ENCODE peak calls at places on chromosomes 7 and 10, in seven cellular contexts. One of them, this sample, is unnamed.

GRCh38 chr7:32290015-32290414 is 200.2 kb downstream of the LSM5 start:
- DNase-seq in left cardiac atrium: peak
- DNase-seq in NCI-H1105: peak
- DNase-seq in NCI-H1092 treated with DMSO at 0.1 percent for 48 hours: peak
- DNase-seq in GM23248: no peak
- DNase-seq in HFFc6: no peak
- DNase-seq in adipocyte: no peak
- DNase-seq in this sample: peak

GRCh38 chr7:25369794-25370193 is 141.5 kb upstream of the NPVF start:
- DNase-seq in adipocyte: no peak
- DNase-seq in HFFc6: no peak
- DNase-seq in GM23248: no peak
- DNase-seq in NCI-H1092 treated with DMSO at 0.1 percent for 48 hours: peak
- DNase-seq in left cardiac atrium: peak
- DNase-seq in NCI-H1105: no peak
- DNase-seq in this sample: peak

GRCh38 chr7:6286486-6286885 is 14.1 kb upstream of the CYTH3 start:
- DNase-seq in NCI-H1105: no peak
- DNase-seq in left cardiac atrium: no peak
- DNase-seq in GM23248: peak
- DNase-seq in NCI-H1092 treated with DMSO at 0.1 percent for 48 hours: no peak
- DNase-seq in adipocyte: peak
- DNase-seq in HFFc6: peak
- DNase-seq in this sample: no peak

GRCh38 chr7:73433924-73434700 is 534 bp downstream of the FZD9 start:
- DNase-seq in left cardiac atrium: no peak
- DNase-seq in HFFc6: no peak
- DNase-seq in NCI-H1092 treated with DMSO at 0.1 percent for 48 hours: no peak
- DNase-seq in GM23248: no peak
- DNase-seq in adipocyte: no peak
- DNase-seq in NCI-H1105: no peak
- DNase-seq in this sample: no peak

GRCh38 chr7:80453699-80454340 is 58.0 kb downstream of the GNAT3 start:
- DNase-seq in HFFc6: peak
- DNase-seq in GM23248: peak
- DNase-seq in NCI-H1092 treated with DMSO at 0.1 percent for 48 hours: peak
- DNase-seq in left cardiac atrium: no peak
- DNase-seq in NCI-H1105: no peak
- DNase-seq in adipocyte: peak
- DNase-seq in this sample: no peak

GRCh38 chr10:70648427-70648826 is 23.9 kb upstream of the ADAMTS14 start:
- DNase-seq in HFFc6: no peak
- DNase-seq in left cardiac atrium: no peak
- DNase-seq in NCI-H1092 treated with DMSO at 0.1 percent for 48 hours: no peak
- DNase-seq in adipocyte: no peak
- DNase-seq in GM23248: no peak
- DNase-seq in NCI-H1105: no peak
- DNase-seq in this sample: no peak

GRCh38 chr7:117090820-117091219 is 137.5 kb downstream of the ST7 start:
- DNase-seq in GM23248: no peak
- DNase-seq in NCI-H1092 treated with DMSO at 0.1 percent for 48 hours: no peak
- DNase-seq in left cardiac atrium: no peak
- DNase-seq in adipocyte: no peak
- DNase-seq in HFFc6: no peak
- DNase-seq in NCI-H1105: no peak
- DNase-seq in this sample: no peak

GRCh38 chr7:33906697-33907096 is 1.4 kb downstream of the BMPER start:
- DNase-seq in GM23248: no peak
- DNase-seq in NCI-H1092 treated with DMSO at 0.1 percent for 48 hours: no peak
- DNase-seq in NCI-H1105: no peak
- DNase-seq in HFFc6: no peak
- DNase-seq in left cardiac atrium: no peak
- DNase-seq in adipocyte: no peak
- DNase-seq in this sample: no peak

GRCh38 chr7:27199820-27200760 is at the start of gene HOXA13:
- DNase-seq in adipocyte: no peak
- DNase-seq in left cardiac atrium: no peak
- DNase-seq in GM23248: peak
- DNase-seq in NCI-H1105: peak
- DNase-seq in NCI-H1092 treated with DMSO at 0.1 percent for 48 hours: no peak
- DNase-seq in HFFc6: no peak
- DNase-seq in this sample: no peak

GRCh38 chr10:37856881-37857286 is 526 bp downstream of the ZNF248 start:
- DNase-seq in adipocyte: peak
- DNase-seq in left cardiac atrium: peak
- DNase-seq in NCI-H1105: no peak
- DNase-seq in HFFc6: peak
- DNase-seq in GM23248: no peak
- DNase-seq in NCI-H1092 treated with DMSO at 0.1 percent for 48 hours: peak
- DNase-seq in this sample: peak

GRCh38 chr7:36794689-36795088 is 70.4 kb upstream of the AOAH start:
- DNase-seq in NCI-H1092 treated with DMSO at 0.1 percent for 48 hours: peak
- DNase-seq in HFFc6: no peak
- DNase-seq in left cardiac atrium: no peak
- DNase-seq in NCI-H1105: peak
- DNase-seq in adipocyte: no peak
- DNase-seq in GM23248: no peak
- DNase-seq in this sample: no peak

GRCh38 chr10:91287276-91287675 is 66.8 kb downstream of the PCGF5 start:
- DNase-seq in NCI-H1092 treated with DMSO at 0.1 percent for 48 hours: no peak
- DNase-seq in GM23248: no peak
- DNase-seq in NCI-H1105: no peak
- DNase-seq in adipocyte: no peak
- DNase-seq in left cardiac atrium: no peak
- DNase-seq in HFFc6: no peak
- DNase-seq in this sample: no peak

GRCh38 chr10:88926484-88927249 is 25.9 kb downstream of the ACTA2 start:
- DNase-seq in adipocyte: peak
- DNase-seq in NCI-H1092 treated with DMSO at 0.1 percent for 48 hours: no peak
- DNase-seq in NCI-H1105: no peak
- DNase-seq in GM23248: peak
- DNase-seq in left cardiac atrium: no peak
- DNase-seq in HFFc6: peak
- DNase-seq in this sample: no peak

GRCh38 chr7:20785211-20786048 is 1.3 kb downstream of the SP8 start:
- DNase-seq in HFFc6: no peak
- DNase-seq in NCI-H1105: peak
- DNase-seq in GM23248: peak
- DNase-seq in adipocyte: peak
- DNase-seq in NCI-H1092 treated with DMSO at 0.1 percent for 48 hours: peak
- DNase-seq in left cardiac atrium: no peak
- DNase-seq in this sample: no peak

GRCh38 chr7:1669486-1669951 is 558 bp upstream of the ELFN1 start:
- DNase-seq in GM23248: no peak
- DNase-seq in HFFc6: no peak
- DNase-seq in adipocyte: peak
- DNase-seq in left cardiac atrium: peak
- DNase-seq in NCI-H1092 treated with DMSO at 0.1 percent for 48 hours: no peak
- DNase-seq in NCI-H1105: peak
- DNase-seq in this sample: no peak

GRCh38 chr7:17434841-17435692 is 136.6 kb downstream of the AHR start:
- DNase-seq in left cardiac atrium: no peak
- DNase-seq in NCI-H1092 treated with DMSO at 0.1 percent for 48 hours: no peak
- DNase-seq in adipocyte: peak
- DNase-seq in HFFc6: peak
- DNase-seq in NCI-H1105: no peak
- DNase-seq in GM23248: no peak
- DNase-seq in this sample: no peak

GRCh38 chr7:127629268-127629854 is 11.4 kb upstream of the PAX4 start:
- DNase-seq in HFFc6: no peak
- DNase-seq in adipocyte: no peak
- DNase-seq in GM23248: no peak
- DNase-seq in left cardiac atrium: no peak
- DNase-seq in NCI-H1092 treated with DMSO at 0.1 percent for 48 hours: peak
- DNase-seq in NCI-H1105: peak
- DNase-seq in this sample: no peak

GRCh38 chr10:44369296-44369695 is 15.6 kb downstream of the CXCL12 start:
- DNase-seq in GM23248: peak
- DNase-seq in HFFc6: peak
- DNase-seq in NCI-H1105: no peak
- DNase-seq in adipocyte: no peak
- DNase-seq in left cardiac atrium: peak
- DNase-seq in NCI-H1092 treated with DMSO at 0.1 percent for 48 hours: no peak
- DNase-seq in this sample: no peak

GRCh38 chr10:76546411-76546810 is 1091.2 kb downstream of the KCNMA1 start:
- DNase-seq in NCI-H1092 treated with DMSO at 0.1 percent for 48 hours: peak
- DNase-seq in GM23248: no peak
- DNase-seq in HFFc6: no peak
- DNase-seq in adipocyte: no peak
- DNase-seq in left cardiac atrium: no peak
- DNase-seq in NCI-H1105: no peak
- DNase-seq in this sample: no peak

GRCh38 chr10:45000138-45000763 is 472 bp upstream of the ZNF22 start:
- DNase-seq in left cardiac atrium: peak
- DNase-seq in GM23248: peak
- DNase-seq in NCI-H1105: no peak
- DNase-seq in HFFc6: no peak
- DNase-seq in adipocyte: peak
- DNase-seq in NCI-H1092 treated with DMSO at 0.1 percent for 48 hours: no peak
- DNase-seq in this sample: peak

This sample was measured in left ventricle myocardium inferior.